ENCODE peak calls at places on chromosomes 16 and 17, in eight cellular contexts. One of them, this sample, is unnamed.

GRCh38 chr17:78108726-78109488 is 19.6 kb downstream of the TMC6 start:
- DNase-seq in head of caudate nucleus: no peak
- DNase-seq in fibroblast of the aortic adventitia: no peak
- DNase-seq in activated T-cell treated with anti-CD3 and anti-CD28 coated beads, Interleukin-2, amount 50 U/mL, for 72 hours: no peak
- DNase-seq in LHCN-M2: no peak
- DNase-seq in sigmoid colon: peak
- DNase-seq in stimulated activated CD4-positive, alpha-beta T cell treated with anti-CD3 and anti-CD28 coated beads, Interleukin-4, amount 100 ng/mL, for 4 hours: no peak
- DNase-seq in AG04449: no peak
- DNase-seq in this sample: no peak

GRCh38 chr17:45320931-45321461 is 4.2 kb upstream of the MAP3K14 start:
- DNase-seq in sigmoid colon: no peak
- DNase-seq in AG04449: peak
- DNase-seq in head of caudate nucleus: no peak
- DNase-seq in stimulated activated CD4-positive, alpha-beta T cell treated with anti-CD3 and anti-CD28 coated beads, Interleukin-4, amount 100 ng/mL, for 4 hours: no peak
- DNase-seq in fibroblast of the aortic adventitia: peak
- DNase-seq in activated T-cell treated with anti-CD3 and anti-CD28 coated beads, Interleukin-2, amount 50 U/mL, for 72 hours: peak
- DNase-seq in LHCN-M2: peak
- DNase-seq in this sample: peak

GRCh38 chr17:19876524-19877161 is 8.9 kb upstream of the ULK2 start:
- DNase-seq in LHCN-M2: no peak
- DNase-seq in activated T-cell treated with anti-CD3 and anti-CD28 coated beads, Interleukin-2, amount 50 U/mL, for 72 hours: peak
- DNase-seq in sigmoid colon: peak
- DNase-seq in fibroblast of the aortic adventitia: no peak
- DNase-seq in AG04449: no peak
- DNase-seq in stimulated activated CD4-positive, alpha-beta T cell treated with anti-CD3 and anti-CD28 coated beads, Interleukin-4, amount 100 ng/mL, for 4 hours: peak
- DNase-seq in head of caudate nucleus: peak
- DNase-seq in this sample: no peak

GRCh38 chr17:2137342-2138098 is 82.6 kb downstream of the HIC1 start:
- DNase-seq in fibroblast of the aortic adventitia: peak
- DNase-seq in activated T-cell treated with anti-CD3 and anti-CD28 coated beads, Interleukin-2, amount 50 U/mL, for 72 hours: no peak
- DNase-seq in stimulated activated CD4-positive, alpha-beta T cell treated with anti-CD3 and anti-CD28 coated beads, Interleukin-4, amount 100 ng/mL, for 4 hours: no peak
- DNase-seq in AG04449: no peak
- DNase-seq in head of caudate nucleus: no peak
- DNase-seq in sigmoid colon: no peak
- DNase-seq in LHCN-M2: peak
- DNase-seq in this sample: peak

GRCh38 chr17:82977586-82977985 is 101.8 kb upstream of the METRNL start:
- DNase-seq in fibroblast of the aortic adventitia: no peak
- DNase-seq in sigmoid colon: no peak
- DNase-seq in stimulated activated CD4-positive, alpha-beta T cell treated with anti-CD3 and anti-CD28 coated beads, Interleukin-4, amount 100 ng/mL, for 4 hours: no peak
- DNase-seq in AG04449: no peak
- DNase-seq in LHCN-M2: no peak
- DNase-seq in activated T-cell treated with anti-CD3 and anti-CD28 coated beads, Interleukin-2, amount 50 U/mL, for 72 hours: no peak
- DNase-seq in head of caudate nucleus: no peak
- DNase-seq in this sample: no peak

GRCh38 chr16:89199241-89200123 is 855 bp downstream of the SLC22A31 start:
- DNase-seq in LHCN-M2: no peak
- DNase-seq in AG04449: no peak
- DNase-seq in fibroblast of the aortic adventitia: no peak
- DNase-seq in activated T-cell treated with anti-CD3 and anti-CD28 coated beads, Interleukin-2, amount 50 U/mL, for 72 hours: no peak
- DNase-seq in head of caudate nucleus: no peak
- DNase-seq in sigmoid colon: no peak
- DNase-seq in stimulated activated CD4-positive, alpha-beta T cell treated with anti-CD3 and anti-CD28 coated beads, Interleukin-4, amount 100 ng/mL, for 4 hours: no peak
- DNase-seq in this sample: no peak

GRCh38 chr17:45201457-45201856 is 20.2 kb upstream of the FMNL1 start:
- DNase-seq in head of caudate nucleus: no peak
- DNase-seq in AG04449: no peak
- DNase-seq in fibroblast of the aortic adventitia: no peak
- DNase-seq in LHCN-M2: no peak
- DNase-seq in stimulated activated CD4-positive, alpha-beta T cell treated with anti-CD3 and anti-CD28 coated beads, Interleukin-4, amount 100 ng/mL, for 4 hours: no peak
- DNase-seq in sigmoid colon: no peak
- DNase-seq in activated T-cell treated with anti-CD3 and anti-CD28 coated beads, Interleukin-2, amount 50 U/mL, for 72 hours: no peak
- DNase-seq in this sample: no peak

GRCh38 chr17:19369846-19370492 is 7.4 kb upstream of the B9D1 start:
- DNase-seq in LHCN-M2: no peak
- DNase-seq in stimulated activated CD4-positive, alpha-beta T cell treated with anti-CD3 and anti-CD28 coated beads, Interleukin-4, amount 100 ng/mL, for 4 hours: no peak
- DNase-seq in head of caudate nucleus: no peak
- DNase-seq in sigmoid colon: peak
- DNase-seq in activated T-cell treated with anti-CD3 and anti-CD28 coated beads, Interleukin-2, amount 50 U/mL, for 72 hours: no peak
- DNase-seq in AG04449: no peak
- DNase-seq in fibroblast of the aortic adventitia: no peak
- DNase-seq in this sample: no peak

GRCh38 chr17:31241116-31241515 is 55.9 kb downstream of the OMG start:
- DNase-seq in AG04449: no peak
- DNase-seq in sigmoid colon: no peak
- DNase-seq in stimulated activated CD4-positive, alpha-beta T cell treated with anti-CD3 and anti-CD28 coated beads, Interleukin-4, amount 100 ng/mL, for 4 hours: no peak
- DNase-seq in LHCN-M2: peak
- DNase-seq in activated T-cell treated with anti-CD3 and anti-CD28 coated beads, Interleukin-2, amount 50 U/mL, for 72 hours: no peak
- DNase-seq in head of caudate nucleus: no peak
- DNase-seq in fibroblast of the aortic adventitia: no peak
- DNase-seq in this sample: no peak

GRCh38 chr16:19130852-19131808 is 17.4 kb downstream of the ITPRIPL2 start:
- DNase-seq in sigmoid colon: peak
- DNase-seq in head of caudate nucleus: peak
- DNase-seq in activated T-cell treated with anti-CD3 and anti-CD28 coated beads, Interleukin-2, amount 50 U/mL, for 72 hours: no peak
- DNase-seq in AG04449: no peak
- DNase-seq in fibroblast of the aortic adventitia: peak
- DNase-seq in stimulated activated CD4-positive, alpha-beta T cell treated with anti-CD3 and anti-CD28 coated beads, Interleukin-4, amount 100 ng/mL, for 4 hours: no peak
- DNase-seq in LHCN-M2: peak
- DNase-seq in this sample: peak

GRCh38 chr16:67161595-67162058 is 1.9 kb downstream of the FBXL8 start:
- DNase-seq in sigmoid colon: no peak
- DNase-seq in fibroblast of the aortic adventitia: no peak
- DNase-seq in AG04449: no peak
- DNase-seq in LHCN-M2: no peak
- DNase-seq in activated T-cell treated with anti-CD3 and anti-CD28 coated beads, Interleukin-2, amount 50 U/mL, for 72 hours: no peak
- DNase-seq in stimulated activated CD4-positive, alpha-beta T cell treated with anti-CD3 and anti-CD28 coated beads, Interleukin-4, amount 100 ng/mL, for 4 hours: no peak
- DNase-seq in head of caudate nucleus: no peak
- DNase-seq in this sample: no peak

GRCh38 chr16:8887952-8888560 is 5.9 kb downstream of the LITAFD start:
- DNase-seq in sigmoid colon: peak
- DNase-seq in AG04449: no peak
- DNase-seq in head of caudate nucleus: peak
- DNase-seq in activated T-cell treated with anti-CD3 and anti-CD28 coated beads, Interleukin-2, amount 50 U/mL, for 72 hours: no peak
- DNase-seq in stimulated activated CD4-positive, alpha-beta T cell treated with anti-CD3 and anti-CD28 coated beads, Interleukin-4, amount 100 ng/mL, for 4 hours: no peak
- DNase-seq in LHCN-M2: peak
- DNase-seq in fibroblast of the aortic adventitia: peak
- DNase-seq in this sample: peak

GRCh38 chr16:84284168-84284722 is 10.4 kb upstream of the WFDC1 start:
- DNase-seq in head of caudate nucleus: no peak
- DNase-seq in sigmoid colon: peak
- DNase-seq in stimulated activated CD4-positive, alpha-beta T cell treated with anti-CD3 and anti-CD28 coated beads, Interleukin-4, amount 100 ng/mL, for 4 hours: no peak
- DNase-seq in activated T-cell treated with anti-CD3 and anti-CD28 coated beads, Interleukin-2, amount 50 U/mL, for 72 hours: no peak
- DNase-seq in fibroblast of the aortic adventitia: peak
- DNase-seq in AG04449: no peak
- DNase-seq in LHCN-M2: no peak
- DNase-seq in this sample: no peak

GRCh38 chr16:4489030-4489429 is 12.8 kb downstream of the HMOX2 start:
- DNase-seq in LHCN-M2: peak
- DNase-seq in AG04449: no peak
- DNase-seq in sigmoid colon: no peak
- DNase-seq in activated T-cell treated with anti-CD3 and anti-CD28 coated beads, Interleukin-2, amount 50 U/mL, for 72 hours: no peak
- DNase-seq in head of caudate nucleus: no peak
- DNase-seq in fibroblast of the aortic adventitia: peak
- DNase-seq in stimulated activated CD4-positive, alpha-beta T cell treated with anti-CD3 and anti-CD28 coated beads, Interleukin-4, amount 100 ng/mL, for 4 hours: no peak
- DNase-seq in this sample: peak

GRCh38 chr17:31623990-31624389 is 232.5 kb downstream of the RAB11FIP4 start:
- DNase-seq in head of caudate nucleus: no peak
- DNase-seq in fibroblast of the aortic adventitia: no peak
- DNase-seq in LHCN-M2: no peak
- DNase-seq in stimulated activated CD4-positive, alpha-beta T cell treated with anti-CD3 and anti-CD28 coated beads, Interleukin-4, amount 100 ng/mL, for 4 hours: no peak
- DNase-seq in sigmoid colon: no peak
- DNase-seq in activated T-cell treated with anti-CD3 and anti-CD28 coated beads, Interleukin-2, amount 50 U/mL, for 72 hours: no peak
- DNase-seq in AG04449: no peak
- DNase-seq in this sample: no peak

GRCh38 chr17:10034719-10035475 is 129.8 kb upstream of the RCVRN start:
- DNase-seq in stimulated activated CD4-positive, alpha-beta T cell treated with anti-CD3 and anti-CD28 coated beads, Interleukin-4, amount 100 ng/mL, for 4 hours: no peak
- DNase-seq in LHCN-M2: no peak
- DNase-seq in activated T-cell treated with anti-CD3 and anti-CD28 coated beads, Interleukin-2, amount 50 U/mL, for 72 hours: no peak
- DNase-seq in fibroblast of the aortic adventitia: no peak
- DNase-seq in head of caudate nucleus: no peak
- DNase-seq in AG04449: no peak
- DNase-seq in sigmoid colon: no peak
- DNase-seq in this sample: no peak

GRCh38 chr17:53150101-53150698 is 672.5 kb upstream of the KIF2B start:
- DNase-seq in AG04449: no peak
- DNase-seq in activated T-cell treated with anti-CD3 and anti-CD28 coated beads, Interleukin-2, amount 50 U/mL, for 72 hours: no peak
- DNase-seq in LHCN-M2: no peak
- DNase-seq in head of caudate nucleus: no peak
- DNase-seq in sigmoid colon: no peak
- DNase-seq in fibroblast of the aortic adventitia: no peak
- DNase-seq in stimulated activated CD4-positive, alpha-beta T cell treated with anti-CD3 and anti-CD28 coated beads, Interleukin-4, amount 100 ng/mL, for 4 hours: no peak
- DNase-seq in this sample: no peak

GRCh38 chr16:2056077-2056476 is 8.3 kb downstream of the TSC2 start:
- DNase-seq in head of caudate nucleus: no peak
- DNase-seq in stimulated activated CD4-positive, alpha-beta T cell treated with anti-CD3 and anti-CD28 coated beads, Interleukin-4, amount 100 ng/mL, for 4 hours: no peak
- DNase-seq in fibroblast of the aortic adventitia: no peak
- DNase-seq in AG04449: no peak
- DNase-seq in LHCN-M2: no peak
- DNase-seq in sigmoid colon: no peak
- DNase-seq in activated T-cell treated with anti-CD3 and anti-CD28 coated beads, Interleukin-2, amount 50 U/mL, for 72 hours: no peak
- DNase-seq in this sample: no peak

GRCh38 chr17:78645421-78646295 is 68.5 kb upstream of the DNAH17 start:
- DNase-seq in fibroblast of the aortic adventitia: peak
- DNase-seq in stimulated activated CD4-positive, alpha-beta T cell treated with anti-CD3 and anti-CD28 coated beads, Interleukin-4, amount 100 ng/mL, for 4 hours: peak
- DNase-seq in head of caudate nucleus: peak
- DNase-seq in sigmoid colon: peak
- DNase-seq in AG04449: no peak
- DNase-seq in LHCN-M2: no peak
- DNase-seq in activated T-cell treated with anti-CD3 and anti-CD28 coated beads, Interleukin-2, amount 50 U/mL, for 72 hours: peak
- DNase-seq in this sample: peak

GRCh38 chr16:85989863-85990643 is 91.1 kb downstream of the IRF8 start:
- DNase-seq in LHCN-M2: no peak
- DNase-seq in stimulated activated CD4-positive, alpha-beta T cell treated with anti-CD3 and anti-CD28 coated beads, Interleukin-4, amount 100 ng/mL, for 4 hours: no peak
- DNase-seq in fibroblast of the aortic adventitia: no peak
- DNase-seq in head of caudate nucleus: no peak
- DNase-seq in sigmoid colon: peak
- DNase-seq in activated T-cell treated with anti-CD3 and anti-CD28 coated beads, Interleukin-2, amount 50 U/mL, for 72 hours: no peak
- DNase-seq in AG04449: no peak
- DNase-seq in this sample: no peak